ENCODE peak calls at places on chromosomes 2 and 18, in four cellular contexts. U is GM12878, T is HepG2, I is K562. S is an unnamed sample.

GRCh38 chr2:46001741-46002506 is 295.3 kb upstream of the EPAS1 start:
- DNase-seq in U (no peak), T (peak; percentile 37), I (no peak), S (no peak)

GRCh38 chr2:170073288-170073687 is 104.7 kb upstream of the MYO3B start:
- DNase-seq in U (no peak), T (no peak), I (no peak), S (no peak)

GRCh38 chr18:9038277-9038871 is 64.1 kb upstream of the NDUFV2 start:
- DNase-seq in U (no peak), T (no peak), I (no peak), S (no peak)

GRCh38 chr18:45423664-45424063 is 191.6 kb upstream of the SLC14A2 start:
- DNase-seq in U (no peak), T (no peak), I (no peak), S (no peak)

GRCh38 chr2:173354601-173355131 is at the start of gene CDCA7:
- DNase-seq in U (no peak), T (peak; percentile 64), I (peak; percentile 89), S (peak; percentile 54)

GRCh38 chr2:17830053-17831034 is 14.1 kb downstream of the MSGN1 start:
- DNase-seq in U (no peak), T (peak; percentile 87), I (peak; percentile 72), S (peak; percentile 82)

GRCh38 chr18:79609021-79609461 is 70.6 kb upstream of the CTDP1 start:
- DNase-seq in U (no peak), T (no peak), I (no peak), S (no peak)

GRCh38 chr2:237692601-237693079 is 65.3 kb downstream of the LRRFIP1 start:
- DNase-seq in U (no peak), T (no peak), I (peak; percentile 47), S (no peak)

GRCh38 chr2:9086465-9086864 is 83.0 kb upstream of the MBOAT2 start:
- DNase-seq in U (no peak), T (no peak), I (no peak), S (no peak)

GRCh38 chr2:62722679-62723078 is 17.2 kb downstream of the EHBP1 start:
- DNase-seq in U (no peak), T (no peak), I (no peak), S (no peak)

GRCh38 chr2:188620916-188621315 is 329.2 kb downstream of the GULP1 start:
- DNase-seq in U (no peak), T (no peak), I (no peak), S (no peak)

GRCh38 chr2:179893616-179894015 is 32.2 kb upstream of the ZNF385B start:
- DNase-seq in U (no peak), T (no peak), I (no peak), S (no peak)

GRCh38 chr2:182592691-182593393 is 123.2 kb upstream of the DNAJC10 start:
- DNase-seq in U (no peak), T (no peak), I (no peak), S (peak; percentile 3)

GRCh38 chr2:127609031-127609751 is 36.8 kb upstream of the GPR17 start:
- DNase-seq in U (no peak), T (no peak), I (no peak), S (no peak)

GRCh38 chr2:241808701-241809382 is at the start of gene NEU4:
- DNase-seq in U (no peak), T (peak; percentile 87), I (no peak), S (no peak)

GRCh38 chr18:65257157-65257556 is 493.7 kb upstream of the CDH7 start:
- DNase-seq in U (no peak), T (no peak), I (no peak), S (no peak)

GRCh38 chr2:197847666-197848401 is 43.4 kb downstream of the PLCL1 start:
- DNase-seq in U (no peak), T (no peak), I (no peak), S (no peak)

GRCh38 chr2:226427538-226428307 is 371.9 kb downstream of the IRS1 start:
- DNase-seq in U (no peak), T (peak; percentile 20), I (no peak), S (peak; percentile 62)

GRCh38 chr18:49697049-49697448 is 116.3 kb downstream of the ACAA2 start:
- DNase-seq in U (no peak), T (no peak), I (no peak), S (no peak)

GRCh38 chr2:240450532-240451107 is 15.2 kb downstream of the GPC1 start:
- DNase-seq in U (no peak), T (no peak), I (no peak), S (no peak)

DNA sequence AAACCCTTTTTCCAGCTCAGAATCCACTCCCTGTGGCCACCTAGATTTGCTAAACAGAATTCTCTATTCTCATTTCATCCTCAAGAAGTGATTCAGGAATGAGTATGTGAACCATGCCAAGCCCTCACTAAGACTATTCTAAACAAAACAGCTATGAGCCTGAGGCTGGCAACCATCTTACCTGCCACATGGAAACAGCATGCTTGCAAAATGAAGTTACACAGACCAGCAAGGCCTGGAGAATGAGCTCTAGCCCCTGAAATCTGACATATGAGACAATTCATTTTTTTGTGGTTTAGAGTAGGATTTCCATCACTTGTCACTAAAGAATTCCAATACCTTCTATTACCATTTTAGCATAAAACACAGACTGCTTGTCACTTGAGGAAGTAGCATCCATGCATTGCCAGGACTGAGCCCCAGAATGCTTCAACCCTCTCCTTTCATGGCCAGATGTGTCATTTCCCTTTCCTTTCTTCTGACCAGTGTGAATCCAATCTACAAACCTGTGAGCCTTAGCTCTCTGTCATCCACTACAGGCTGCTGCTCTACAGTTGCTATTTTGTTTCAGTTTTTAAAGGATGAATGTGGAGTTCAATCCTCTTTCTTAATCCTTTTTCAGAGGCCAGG is 744.3 kb upstream of the ACVR2A start:
- DNase-seq in U (no peak), T (no peak), I (no peak), S (no peak)
- TF ChIP-seq YY1 in U (no peak), T (no peak), I (no peak), S (no peak)

GRCh38 chr2:74001121-74001520 is 16.4 kb downstream of the TET3 start:
- DNase-seq in U (no peak), T (no peak), I (no peak), S (no peak)

GRCh38 chr2:74003494-74004211 is 18.9 kb downstream of the TET3 start:
- DNase-seq in U (no peak), T (no peak), I (peak; percentile 87), S (no peak)

GRCh38 chr2:73999881-74000597 is 15.3 kb downstream of the TET3 start:
- DNase-seq in U (no peak), T (no peak), I (no peak), S (no peak)

GRCh38 chr2:74002515-74003391 is 18.0 kb downstream of the TET3 start:
- DNase-seq in U (no peak), T (peak; percentile 61), I (peak; percentile 89), S (no peak)

DNA sequence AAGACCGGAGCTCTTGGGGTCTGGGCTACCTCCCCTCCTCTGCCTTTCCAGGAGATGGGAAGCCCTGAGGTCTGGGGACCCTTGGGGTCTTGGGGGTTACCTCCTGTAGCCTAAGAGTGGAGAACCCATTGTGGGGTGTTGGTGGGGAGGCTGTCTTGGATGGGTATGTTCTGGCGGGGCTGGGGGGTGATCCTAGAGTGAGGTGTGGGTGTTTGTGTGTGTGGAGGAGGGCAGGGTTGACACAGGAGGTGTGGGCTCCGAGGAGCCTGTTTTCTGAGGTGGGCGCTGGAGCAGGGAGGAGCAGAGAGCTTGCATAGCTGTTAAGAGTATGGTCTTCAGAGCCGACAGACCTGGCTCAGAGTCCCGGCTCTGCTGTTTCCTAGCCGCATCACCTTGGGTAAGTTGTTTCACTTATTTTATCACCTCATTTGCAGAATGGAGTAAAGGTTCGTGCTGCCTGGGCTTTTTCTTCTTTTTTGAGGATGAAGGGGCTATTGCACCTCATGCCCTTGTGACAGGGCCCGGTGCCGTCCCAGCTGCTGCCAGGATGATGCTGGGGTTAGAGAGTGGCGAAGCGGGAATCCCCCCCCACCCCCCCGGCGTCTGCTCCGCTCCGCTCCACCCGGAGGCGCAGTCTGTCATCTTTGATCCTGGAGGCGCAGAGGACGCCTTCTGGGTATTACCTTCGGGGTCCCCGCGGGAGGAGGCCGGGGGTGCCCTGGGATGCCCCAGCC is 17.2 kb downstream of the TET3 start:
- DNase-seq in U (no peak), T (no peak), I (no peak), S (no peak)
- TF ChIP-seq ZBTB33 in U (no peak), T (no peak), I (no peak), S (no peak)

DNA sequence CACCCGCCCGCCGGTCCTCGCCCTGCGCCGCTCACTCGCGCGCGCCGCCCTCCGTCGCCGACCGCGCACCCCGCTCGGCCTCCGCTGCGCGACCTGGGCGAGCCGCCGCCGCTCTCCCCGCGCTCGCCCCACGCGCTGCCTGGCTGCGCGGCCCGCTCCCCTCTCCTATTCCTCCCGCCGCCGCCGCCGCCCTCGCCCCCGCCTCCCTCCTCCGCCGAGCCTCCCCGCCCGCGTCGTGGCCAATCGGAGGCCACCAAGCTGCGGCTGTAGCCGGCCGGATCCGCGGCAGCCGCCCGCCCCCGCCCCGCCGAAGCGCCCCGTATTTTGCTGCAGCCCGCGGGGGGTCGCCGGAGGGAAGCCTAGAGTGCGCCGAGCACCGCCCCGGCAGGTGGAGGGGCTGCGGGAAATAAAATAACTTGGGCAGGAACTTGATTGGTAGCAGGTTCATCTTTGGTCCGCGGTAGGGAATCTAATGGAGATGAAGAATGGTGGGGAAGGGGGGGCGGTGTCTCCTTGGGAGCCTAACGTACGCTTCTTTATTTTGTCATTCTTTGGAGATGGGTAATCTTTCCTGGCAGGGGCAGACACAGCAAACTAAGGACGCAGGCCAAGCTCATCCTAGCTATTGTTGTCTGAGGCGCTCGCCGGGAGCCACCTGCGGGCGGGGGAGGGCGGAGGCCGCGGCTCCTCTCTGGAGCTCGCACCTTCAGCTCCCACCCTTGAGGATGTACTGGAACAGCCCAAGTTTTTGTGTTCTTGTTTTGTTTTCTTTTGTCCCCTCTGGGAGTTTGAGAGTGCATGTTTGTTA is 1.1 kb upstream of the CDH2 start:
- DNase-seq in U (no peak), T (peak; percentile 18), I (no peak), S (no peak)
- TF ChIP-seq EZH2 in U (no peak), T (no peak), I (no peak), S (no peak)

GRCh38 chr2:175884673-175885393 is 117.2 kb downstream of the LNPK start:
- DNase-seq in U (no peak), T (no peak), I (no peak), S (no peak)
- TF ChIP-seq YY1 in U (no peak), T (no peak), I (no peak), S (no peak)

GRCh38 chr2:99611034-99611433 is 121.2 kb upstream of the REV1 start:
- DNase-seq in U (no peak), T (no peak), I (no peak), S (no peak)

GRCh38 chr2:99609851-99610381 is 120.1 kb upstream of the REV1 start:
- DNase-seq in U (no peak), T (no peak), I (peak; percentile 92), S (no peak)

GRCh38 chr2:99607454-99607853 is 117.6 kb upstream of the REV1 start:
- DNase-seq in U (no peak), T (no peak), I (no peak), S (no peak)

GRCh38 chr2:99608092-99608491 is 118.3 kb upstream of the REV1 start:
- DNase-seq in U (no peak), T (no peak), I (no peak), S (no peak)

DNA sequence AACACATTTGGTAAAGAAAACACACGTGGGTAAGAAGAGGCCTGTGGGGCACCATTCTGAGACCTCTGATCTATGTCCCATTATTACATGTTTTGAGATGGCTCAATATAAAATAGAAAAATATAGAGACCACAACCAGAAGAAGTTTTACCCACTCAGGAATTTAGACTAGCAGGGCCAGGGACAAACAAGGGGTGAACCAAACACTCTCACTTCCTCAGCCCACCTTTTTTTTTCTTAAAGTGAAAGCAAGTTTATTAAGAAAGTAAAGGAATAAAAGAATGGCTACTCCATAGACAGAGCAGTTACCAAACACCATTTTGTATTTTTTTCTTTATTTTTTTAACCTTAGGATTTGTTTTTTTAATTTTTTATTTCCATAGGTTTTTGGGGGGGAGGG is 119.0 kb upstream of the REV1 start:
- DNase-seq in U (no peak), T (no peak), I (no peak), S (no peak)
- TF ChIP-seq ZBTB33 in U (no peak), T (no peak), I (no peak), S (no peak)